ENCODE peak calls at places on chromosome X, in seven cellular contexts. F is sigmoid colon, R is endothelial cell, E is lower lobe of right lung, C is epithelial cell of esophagus, L is right lobe of liver, G is heart left ventricle. O is an unnamed sample.

GRCh38 chrX:18961686-18962085 is 22.2 kb downstream of the PHKA2 start:
- DNase-seq in F (no peak), R (no peak), E (no peak), C (no peak), L (no peak), G (no peak), O (no peak)

GRCh38 chrX:127943570-127943969 is 108.6 kb downstream of the ACTRT1 start:
- DNase-seq in F (no peak), R (no peak), E (no peak), C (no peak), L (no peak), G (no peak), O (no peak)

GRCh38 chrX:101803451-101803850 is 128.4 kb downstream of the ZMAT1 start:
- DNase-seq in F (no peak), R (no peak), E (no peak), C (peak; percentile 4), L (no peak), G (no peak), O (no peak)

GRCh38 chrX:138939038-138939437 is 227.5 kb upstream of the FGF13 start:
- DNase-seq in F (no peak), R (no peak), E (no peak), C (no peak), L (peak; percentile 47), G (no peak), O (no peak)

GRCh38 chrX:3346436-3347329 is at the start of gene MXRA5:
- DNase-seq in F (peak; percentile 68), R (peak; percentile 11), E (no peak), C (peak; percentile 54), L (no peak), G (peak; percentile 69), O (no peak)

GRCh38 chrX:107755721-107756120 is 19.9 kb downstream of the TSC22D3 start:
- DNase-seq in F (no peak), R (no peak), E (no peak), C (no peak), L (no peak), G (peak; percentile 25), O (no peak)

GRCh38 chrX:92213781-92214180 is 434.6 kb downstream of the PCDH11X start:
- DNase-seq in F (no peak), R (no peak), E (no peak), C (peak; percentile 14), L (no peak), G (no peak), O (no peak)

GRCh38 chrX:7146703-7147430 is 645 bp upstream of the STS start:
- DNase-seq in F (peak; percentile 69), R (no peak), E (peak; percentile 45), C (peak; percentile 11), L (peak; percentile 45), G (no peak), O (no peak)

GRCh38 chrX:32687379-32687778 is 524.0 kb downstream of the DMD start:
- DNase-seq in F (no peak), R (no peak), E (no peak), C (no peak), L (no peak), G (no peak), O (no peak)

GRCh38 chrX:100680756-100681155 is 36.8 kb downstream of the SRPX2 start:
- DNase-seq in F (no peak), R (no peak), E (no peak), C (no peak), L (no peak), G (no peak), O (no peak)

GRCh38 chrX:140507982-140508305 is 3.1 kb upstream of the SOX3 start:
- DNase-seq in F (no peak), R (peak; percentile 56), E (peak; percentile 69), C (no peak), L (no peak), G (no peak), O (no peak)

GRCh38 chrX:13899607-13900006 is 82.7 kb upstream of the GPM6B start:
- DNase-seq in F (no peak), R (no peak), E (no peak), C (peak; percentile 97), L (no peak), G (no peak), O (no peak)

GRCh38 chrX:13897571-13897970 is 80.7 kb upstream of the GPM6B start:
- DNase-seq in F (no peak), R (no peak), E (no peak), C (no peak), L (no peak), G (no peak), O (no peak)

GRCh38 chrX:13900351-13900750 is 83.5 kb upstream of the GPM6B start:
- DNase-seq in F (no peak), R (no peak), E (no peak), C (no peak), L (no peak), G (no peak), O (no peak)

GRCh38 chrX:13898603-13899002 is 81.7 kb upstream of the GPM6B start:
- DNase-seq in F (no peak), R (no peak), E (no peak), C (peak; percentile 90), L (no peak), G (no peak), O (no peak)

DNA sequence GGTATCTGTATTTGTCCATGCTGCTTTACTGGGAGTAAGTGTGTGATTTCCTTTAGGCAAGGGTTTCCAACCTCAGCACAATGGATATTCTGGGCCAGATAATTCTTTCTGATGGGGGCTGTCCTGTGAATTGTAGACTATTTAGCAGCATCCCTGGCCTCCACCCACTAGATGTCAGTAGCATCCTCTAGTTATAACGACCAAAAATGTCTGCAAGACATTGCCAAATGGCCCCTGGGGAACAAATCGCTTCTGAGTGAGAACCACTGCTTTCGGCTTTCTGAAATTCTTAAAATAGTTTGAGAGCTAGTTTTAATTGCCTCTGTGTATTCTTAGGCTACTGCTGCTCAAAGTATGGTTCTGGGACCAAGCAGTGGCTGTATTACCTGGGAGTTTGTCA is 81.2 kb upstream of the GPM6B start:
- DNase-seq in F (no peak), R (peak; percentile 18), E (no peak), C (peak; percentile 45), L (no peak), G (peak; percentile 22), O (no peak)
- TF ChIP-seq CTCF in F (no peak), R (no peak), E (no peak), C (peak; percentile 42), L (no peak), G (no peak), O (peak; percentile 74)

GRCh38 chrX:132375941-132376340 is 112.9 kb downstream of the MBNL3 start:
- DNase-seq in F (no peak), R (no peak), E (no peak), C (peak; percentile 16), L (no peak), G (no peak), O (no peak)
- TF ChIP-seq CTCF in F (no peak), R (no peak), E (no peak), C (peak; percentile 36), L (no peak), G (no peak), O (peak; percentile 54)

GRCh38 chrX:38175140-38175539 is 45.5 kb downstream of the SRPX start:
- DNase-seq in F (no peak), R (peak; percentile 28), E (no peak), C (peak; percentile 60), L (peak; percentile 45), G (peak; percentile 15), O (no peak)
- TF ChIP-seq CTCF in F (no peak), R (peak; percentile 23), E (peak; percentile 32), C (peak; percentile 70), L (peak; percentile 63), G (peak; percentile 21), O (peak; percentile 79)

DNA sequence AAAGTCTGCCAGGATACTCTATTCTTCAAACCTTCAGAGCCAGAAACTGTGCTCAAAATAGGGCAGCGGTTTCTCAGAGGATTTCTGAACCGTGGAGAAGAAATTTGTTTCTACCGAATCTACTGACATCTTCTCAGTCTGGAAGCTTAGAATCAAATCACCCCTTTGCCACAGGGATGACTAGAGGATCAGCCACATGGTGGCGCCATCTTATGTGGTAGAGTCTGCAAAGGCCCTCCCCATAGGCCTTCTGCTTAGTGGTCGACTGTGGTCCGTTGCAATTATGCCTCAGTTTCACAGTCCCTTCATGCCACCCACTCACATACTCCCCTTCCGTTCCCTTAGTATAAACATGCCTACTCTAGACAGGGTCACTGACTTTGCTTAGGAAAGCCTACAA is 680.7 kb upstream of the SPANXN1 start:
- DNase-seq in F (no peak), R (no peak), E (no peak), C (no peak), L (no peak), G (no peak), O (no peak)
- TF ChIP-seq CTCF in F (no peak), R (no peak), E (no peak), C (no peak), L (no peak), G (no peak), O (no peak)

GRCh38 chrX:75603833-75604232 is 81.0 kb upstream of the ZDHHC15 start:
- DNase-seq in F (no peak), R (no peak), E (no peak), C (peak; percentile 28), L (no peak), G (no peak), O (no peak)
- TF ChIP-seq CTCF in F (peak; percentile 5), R (peak; percentile 63), E (peak; percentile 57), C (peak; percentile 41), L (peak; percentile 63), G (peak; percentile 67), O (peak; percentile 79)

GRCh38 chrX:17525762-17526555 is 151.0 kb downstream of the NHS start:
- DNase-seq in F (no peak), R (no peak), E (no peak), C (no peak), L (no peak), G (no peak), O (no peak)

GRCh38 chrX:17521871-17522693 is 147.1 kb downstream of the NHS start:
- DNase-seq in F (no peak), R (peak; percentile 6), E (no peak), C (peak; percentile 70), L (no peak), G (no peak), O (no peak)

GRCh38 chrX:17527932-17528331 is 152.9 kb downstream of the NHS start:
- DNase-seq in F (no peak), R (no peak), E (no peak), C (no peak), L (no peak), G (no peak), O (no peak)

GRCh38 chrX:17527135-17527701 is 152.2 kb downstream of the NHS start:
- DNase-seq in F (no peak), R (no peak), E (peak; percentile 80), C (no peak), L (no peak), G (peak; percentile 45), O (no peak)

GRCh38 chrX:17525266-17525665 is 150.3 kb downstream of the NHS start:
- DNase-seq in F (no peak), R (no peak), E (no peak), C (no peak), L (no peak), G (no peak), O (no peak)
- TF ChIP-seq CTCF in F (no peak), R (no peak), E (no peak), C (no peak), L (no peak), G (no peak), O (no peak)